ENCODE peak calls at places on chromosomes 11 and 22, in seven cellular contexts. Q is kidney, F is endothelial cell, D is PC-3, N is suprapubic skin, A is lower leg skin, L is dorsolateral prefrontal cortex. B is an unnamed sample.

GRCh38 chr22:32411388-32411787 is 659 bp downstream of the RTCB start:
- DNase-seq in N (no peak), A (no peak), L (no peak), F (no peak), Q (no peak), D (peak; percentile 58), B (no peak)

GRCh38 chr11:120991830-120992686 is 31.8 kb upstream of the TBCEL start:
- DNase-seq in D (no peak), A (no peak), N (no peak), Q (no peak), L (no peak), F (no peak), B (no peak)

GRCh38 chr22:20422271-20422958 is 15.2 kb downstream of the SCARF2 start:
- DNase-seq in D (no peak), A (no peak), F (no peak), L (no peak), Q (peak; percentile 68), N (no peak), B (no peak)

GRCh38 chr22:47918936-47919505 is 1156.6 kb downstream of the TBC1D22A start:
- DNase-seq in N (no peak), L (peak; percentile 19), D (no peak), F (no peak), A (no peak), Q (no peak), B (peak; percentile 76)

GRCh38 chr11:82810738-82811137 is 77.1 kb upstream of the FAM181B start:
- DNase-seq in N (no peak), L (no peak), D (no peak), Q (no peak), A (no peak), F (no peak), B (no peak)

GRCh38 chr11:46160100-46160499 is 38.8 kb upstream of the PHF21A start:
- DNase-seq in N (no peak), A (no peak), F (no peak), L (no peak), D (peak; percentile 21), Q (no peak), B (no peak)

GRCh38 chr22:34966980-34967379 is 99.0 kb upstream of the ISX start:
- DNase-seq in Q (no peak), N (no peak), F (no peak), A (no peak), L (no peak), D (peak; percentile 8), B (no peak)

GRCh38 chr22:41856484-41856883 is 23.6 kb downstream of the SREBF2 start:
- DNase-seq in F (no peak), N (no peak), D (no peak), Q (no peak), L (no peak), A (no peak), B (no peak)

GRCh38 chr11:77821349-77821851 is 456 bp downstream of the AAMDC start:
- DNase-seq in L (peak; percentile 5), D (peak; percentile 31), N (no peak), Q (peak; percentile 72), A (peak; percentile 21), F (peak; percentile 25), B (no peak)

GRCh38 chr22:48824673-48825651 is 1002.7 kb downstream of the BRD1 start:
- DNase-seq in F (no peak), L (no peak), D (no peak), A (no peak), N (peak; percentile 69), Q (peak; percentile 39), B (no peak)

GRCh38 chr22:45290410-45290936 is 5.7 kb downstream of the UPK3A start:
- DNase-seq in N (no peak), L (no peak), D (peak; percentile 64), Q (no peak), F (no peak), A (peak; percentile 75), B (no peak)

GRCh38 chr11:25734592-25735211 is 597.2 kb upstream of the ANO3 start:
- DNase-seq in A (no peak), D (peak; percentile 58), Q (no peak), L (no peak), F (peak; percentile 30), N (no peak), B (no peak)

GRCh38 chr11:8233691-8234424 is 29.8 kb downstream of the LMO1 start:
- DNase-seq in N (no peak), L (no peak), A (no peak), F (no peak), D (peak; percentile 49), Q (peak; percentile 81), B (no peak)

GRCh38 chr11:120273432-120273831 is 33.5 kb downstream of the POU2F3 start:
- DNase-seq in F (no peak), L (no peak), A (no peak), Q (no peak), D (no peak), N (no peak), B (no peak)

GRCh38 chr11:26993965-26994446 is at the start of gene FIBIN:
- DNase-seq in F (peak; percentile 32), Q (peak; percentile 79), D (no peak), A (peak; percentile 56), N (peak; percentile 79), L (peak; percentile 9), B (peak; percentile 82)

GRCh38 chr11:26992031-26992541 is 1.8 kb upstream of the FIBIN start:
- DNase-seq in Q (no peak), F (no peak), L (no peak), D (no peak), A (peak; percentile 46), N (no peak), B (no peak)

GRCh38 chr11:26996056-26996455 is 2.1 kb downstream of the FIBIN start:
- DNase-seq in F (no peak), Q (no peak), A (no peak), N (no peak), L (no peak), D (no peak), B (no peak)

DNA sequence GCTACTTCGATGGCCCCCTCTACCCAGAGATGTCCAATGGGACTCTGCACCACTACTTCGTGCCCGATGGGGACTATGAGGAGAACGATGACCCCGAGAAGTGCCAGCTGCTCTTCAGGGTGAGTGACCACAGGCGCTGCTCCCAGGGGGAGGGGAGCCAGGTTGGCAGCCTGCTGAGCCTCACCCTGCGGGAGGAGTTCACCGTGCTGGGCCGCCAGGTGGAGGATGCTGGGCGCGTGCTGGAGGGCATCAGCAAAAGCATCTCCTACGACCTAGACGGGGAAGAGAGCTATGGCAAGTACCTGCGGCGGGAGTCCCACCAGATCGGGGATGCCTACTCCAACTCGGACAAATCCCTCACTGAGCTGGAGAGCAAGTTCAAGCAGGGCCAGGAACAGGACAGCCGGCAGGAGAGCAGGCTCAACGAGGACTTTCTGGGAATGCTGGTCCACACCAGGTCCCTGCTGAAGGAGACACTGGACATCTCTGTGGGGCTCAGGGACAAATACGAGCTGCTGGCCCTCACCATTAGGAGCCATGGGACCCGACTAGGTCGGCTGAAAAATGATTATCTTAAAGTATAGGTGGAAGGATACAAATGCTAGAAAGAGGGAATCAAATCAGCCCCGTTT is 783 bp downstream of the FIBIN start:
- DNase-seq in A (no peak), F (no peak), L (peak; percentile 3), D (no peak), N (no peak), Q (peak; percentile 85), B (no peak)
- TF ChIP-seq CTCF in A (no peak), F (no peak), L (no peak), D (no peak), N (no peak), Q (no peak), B (no peak)

DNA sequence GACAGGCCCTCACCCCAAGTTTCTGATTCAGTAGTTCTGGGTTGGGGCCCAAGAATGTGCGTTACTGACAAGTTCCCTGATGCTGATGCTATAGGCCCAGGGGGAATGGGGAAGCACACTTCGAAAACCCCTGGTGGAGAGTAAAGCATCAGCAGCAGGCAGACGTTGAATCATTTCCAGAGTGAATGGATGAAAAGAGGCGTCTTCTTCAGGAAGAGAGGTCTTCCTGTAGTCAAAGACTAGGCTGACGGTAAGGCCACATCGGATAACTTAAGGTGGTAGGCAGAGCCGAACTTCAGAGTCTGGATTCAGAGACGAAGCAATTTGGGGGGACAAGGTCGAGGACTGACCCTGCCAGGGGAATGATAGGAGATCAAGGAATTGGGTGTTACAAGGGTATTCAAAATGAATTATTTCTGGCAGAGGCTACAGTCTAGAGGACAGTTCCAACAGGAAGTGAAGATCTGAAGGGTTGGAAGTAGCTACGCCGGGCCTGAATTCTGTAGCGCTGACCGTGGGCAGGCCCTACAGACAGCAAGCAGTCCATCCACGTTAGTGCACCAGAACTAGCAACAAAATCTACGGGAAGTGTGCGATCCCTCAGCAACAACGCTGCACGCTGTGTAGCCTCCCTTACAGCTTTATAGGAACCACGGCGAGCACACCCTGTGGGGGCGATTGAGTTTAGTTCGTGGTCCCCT is 862 bp upstream of the CENATAC start:
- DNase-seq in N (no peak), Q (no peak), L (peak; percentile 25), D (peak; percentile 31), F (peak; percentile 17), A (no peak), B (no peak)
- TF ChIP-seq CTCF in N (peak; percentile 23), Q (no peak), L (no peak), D (peak; percentile 23), F (peak; percentile 28), A (no peak), B (peak; percentile 15)

DNA sequence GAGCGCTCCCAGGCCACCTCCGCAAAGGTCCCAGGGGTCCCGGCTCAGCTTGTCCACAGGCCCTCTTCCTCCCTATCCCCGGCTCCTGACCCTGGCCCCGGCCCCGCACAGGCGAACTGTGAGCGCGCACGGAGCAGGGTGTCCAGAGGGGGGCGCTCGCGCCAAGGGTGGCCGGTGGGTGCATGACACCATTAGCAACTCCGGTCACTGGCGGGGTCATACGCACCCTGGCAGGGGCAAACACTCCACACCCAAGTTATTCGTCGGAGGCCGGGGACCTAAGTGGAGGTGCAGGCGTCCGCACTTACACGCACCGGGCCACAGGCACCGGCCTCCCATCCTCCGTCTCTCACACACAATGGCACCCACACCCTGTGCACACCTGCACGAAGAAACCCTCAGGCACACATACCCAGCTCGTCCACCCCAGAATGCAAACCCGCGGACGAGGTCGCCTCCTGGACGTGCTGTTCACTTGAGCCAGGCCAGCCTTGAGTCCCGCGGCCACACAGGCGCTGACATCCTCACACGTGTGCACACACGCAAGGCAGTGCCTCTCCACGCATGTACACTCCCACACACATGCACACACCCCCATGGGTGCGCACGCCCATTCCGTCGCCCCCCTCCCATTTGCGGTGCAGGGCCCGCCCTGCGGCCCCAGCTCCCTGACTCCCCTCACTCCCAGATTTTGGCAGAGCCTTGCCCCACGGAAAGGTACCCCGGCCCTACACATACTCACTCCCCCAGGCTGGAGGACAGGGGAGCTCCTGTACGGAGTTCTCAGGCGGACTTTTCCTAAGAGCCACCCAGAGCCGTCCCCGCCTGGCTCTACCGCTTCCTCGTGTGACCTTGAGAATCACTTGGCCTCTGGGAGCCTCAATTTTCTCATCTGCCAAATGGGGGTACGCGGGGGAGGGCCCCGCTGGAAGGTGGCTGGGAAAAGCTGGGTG is at the start of gene RASGRP2:
- DNase-seq in N (peak; percentile 89), F (peak; percentile 90), Q (peak; percentile 93), D (peak; percentile 40), L (no peak), A (peak; percentile 49), B (no peak)
- TF ChIP-seq CTCF in N (peak; percentile 50), F (peak; percentile 33), Q (peak; percentile 40), D (peak; percentile 76), L (peak; percentile 61), A (peak; percentile 20), B (peak; percentile 65)

DNA sequence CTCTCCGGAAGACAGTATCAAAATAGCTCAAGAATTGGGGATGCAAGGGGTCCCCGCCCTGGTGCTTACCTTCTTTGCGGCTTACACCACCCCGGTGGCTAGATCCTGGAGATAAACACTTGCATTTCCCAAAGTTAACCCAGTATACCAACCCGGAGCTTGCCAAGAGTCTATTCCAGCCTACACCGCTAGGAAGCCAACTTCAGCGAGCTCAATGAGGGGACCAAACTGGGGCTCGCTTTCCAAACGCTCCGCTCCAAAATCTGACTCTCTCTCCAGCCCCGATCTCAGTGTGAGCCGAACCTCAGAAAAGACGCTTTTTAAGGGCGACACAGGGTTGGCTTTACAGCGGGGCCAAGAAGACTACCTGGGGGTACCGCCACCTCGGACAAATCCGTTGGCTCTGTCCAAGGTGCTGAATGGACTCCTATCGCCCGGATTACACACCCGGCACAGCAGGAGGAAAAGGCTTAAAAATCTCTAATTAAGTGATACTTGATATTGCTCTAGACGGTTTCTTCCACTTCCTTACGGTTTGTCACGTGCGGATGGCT is 20.1 kb upstream of the BDNF start:
- DNase-seq in N (no peak), F (peak; percentile 77), D (peak; percentile 28), A (no peak), Q (no peak), L (peak; percentile 41), B (no peak)
- TF ChIP-seq CTCF in N (no peak), F (peak; percentile 23), D (no peak), A (no peak), Q (no peak), L (no peak), B (peak; percentile 41)